ENCODE peak calls at places on chromosome 17, in seven cellular contexts. B is astrocyte of the cerebellum, T is neural progenitor cell, N is heart right ventricle, R is GM12865, G is HepG2, Q is BJ. I is an unnamed sample.
A peak's percentile ranks its signal among the peaks of the same experiment; 100 is the strongest.

GRCh38 chr17:14201087-14201486 is 35.6 kb downstream of the CDRT15 start:
- DNase-seq in B (no peak), T (no peak), N (no peak), R (no peak), G (no peak), Q (peak; percentile 1), I (no peak)

GRCh38 chr17:42783062-42783777 is 2.8 kb downstream of the WNK4 start:
- DNase-seq in B (no peak), T (no peak), N (no peak), R (no peak), G (no peak), Q (no peak), I (peak; percentile 40)

GRCh38 chr17:1143573-1143972 is 36.2 kb downstream of the ABR start:
- DNase-seq in B (no peak), T (peak; percentile 93), N (no peak), R (no peak), G (no peak), Q (no peak), I (no peak)

GRCh38 chr17:10026786-10027046 is 121.6 kb upstream of the RCVRN start:
- DNase-seq in B (no peak), T (no peak), N (no peak), R (no peak), G (no peak), Q (no peak), I (no peak)

GRCh38 chr17:30093463-30094147 is 23.0 kb upstream of the NSRP1 start:
- DNase-seq in B (no peak), T (peak; percentile 79), N (peak; percentile 50), R (peak; percentile 65), G (peak; percentile 49), Q (no peak), I (no peak)

GRCh38 chr17:78375401-78376079 is 2.9 kb upstream of the PGS1 start:
- DNase-seq in B (peak; percentile 89), T (no peak), N (no peak), R (no peak), G (peak; percentile 89), Q (no peak), I (peak; percentile 90)

GRCh38 chr17:79791354-79792123 is 5.3 kb downstream of the CBX8 start:
- DNase-seq in B (no peak), T (peak; percentile 81), N (no peak), R (no peak), G (no peak), Q (no peak), I (no peak)

GRCh38 chr17:32331243-32332040 is 10.5 kb downstream of the C17orf75 start:
- DNase-seq in B (no peak), T (no peak), N (no peak), R (no peak), G (no peak), Q (no peak), I (no peak)

GRCh38 chr17:41521574-41522261 is 3.0 kb upstream of the KRT15 start:
- DNase-seq in B (peak; percentile 27), T (no peak), N (no peak), R (no peak), G (peak; percentile 81), Q (no peak), I (peak; percentile 44)

DNA sequence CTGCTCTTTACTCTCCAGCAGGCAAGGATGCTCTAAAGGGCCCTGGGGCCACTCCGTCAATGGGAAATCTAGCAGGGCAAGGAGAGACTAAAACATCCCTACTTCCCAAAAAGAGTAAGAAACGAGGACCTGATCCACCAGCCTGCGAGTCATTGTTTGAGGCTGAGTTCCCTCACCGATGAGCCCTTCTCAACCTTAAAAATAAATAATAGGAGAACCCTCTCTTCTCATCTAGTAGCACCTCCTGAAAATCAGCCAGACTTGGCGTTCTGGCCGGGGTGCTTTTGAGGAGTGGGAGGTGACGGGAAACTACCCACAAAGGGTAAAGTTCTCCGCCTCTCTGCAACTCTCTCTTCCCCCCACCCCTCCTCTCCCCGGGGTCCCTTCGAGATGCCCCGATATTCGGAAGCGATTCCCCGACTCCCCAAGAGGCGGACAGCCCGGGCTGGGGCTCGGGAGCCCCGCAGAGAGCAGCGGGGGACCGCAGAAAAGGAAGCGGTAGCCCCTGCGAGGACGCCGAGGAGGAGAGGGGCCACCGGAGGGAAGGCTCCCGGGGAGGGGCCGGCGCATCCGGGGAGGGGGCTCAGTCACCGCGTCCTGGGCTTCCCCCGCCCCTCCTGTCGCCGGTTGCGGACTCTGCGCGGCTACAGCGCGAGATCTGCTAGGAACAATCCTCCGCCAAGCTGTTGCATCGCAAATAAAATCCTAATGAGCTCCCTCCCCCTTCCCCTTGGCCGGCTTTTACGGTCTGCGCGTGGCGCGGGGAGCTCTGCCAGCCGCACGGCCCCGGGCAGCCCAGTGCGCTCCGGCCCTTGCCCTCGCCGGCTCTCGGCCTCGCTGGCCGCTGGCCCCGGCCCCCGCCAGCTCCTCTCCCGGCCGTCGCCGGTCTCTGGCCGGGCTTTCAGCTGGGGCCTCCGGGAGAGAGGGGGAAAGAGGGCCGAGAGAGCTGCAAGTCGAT is 1.3 kb downstream of the HOXB9 start:
- DNase-seq in B (no peak), T (peak; percentile 65), N (no peak), R (no peak), G (no peak), Q (no peak), I (no peak)
- H3K4me3 ChIP-seq in B (no peak overlapping the region), T (peak overlapping the region; percentile 7), N (peak overlapping the region; percentile 33), R (no peak overlapping the region), G (no peak overlapping the region), Q (no peak overlapping the region), I (no peak overlapping the region)

DNA sequence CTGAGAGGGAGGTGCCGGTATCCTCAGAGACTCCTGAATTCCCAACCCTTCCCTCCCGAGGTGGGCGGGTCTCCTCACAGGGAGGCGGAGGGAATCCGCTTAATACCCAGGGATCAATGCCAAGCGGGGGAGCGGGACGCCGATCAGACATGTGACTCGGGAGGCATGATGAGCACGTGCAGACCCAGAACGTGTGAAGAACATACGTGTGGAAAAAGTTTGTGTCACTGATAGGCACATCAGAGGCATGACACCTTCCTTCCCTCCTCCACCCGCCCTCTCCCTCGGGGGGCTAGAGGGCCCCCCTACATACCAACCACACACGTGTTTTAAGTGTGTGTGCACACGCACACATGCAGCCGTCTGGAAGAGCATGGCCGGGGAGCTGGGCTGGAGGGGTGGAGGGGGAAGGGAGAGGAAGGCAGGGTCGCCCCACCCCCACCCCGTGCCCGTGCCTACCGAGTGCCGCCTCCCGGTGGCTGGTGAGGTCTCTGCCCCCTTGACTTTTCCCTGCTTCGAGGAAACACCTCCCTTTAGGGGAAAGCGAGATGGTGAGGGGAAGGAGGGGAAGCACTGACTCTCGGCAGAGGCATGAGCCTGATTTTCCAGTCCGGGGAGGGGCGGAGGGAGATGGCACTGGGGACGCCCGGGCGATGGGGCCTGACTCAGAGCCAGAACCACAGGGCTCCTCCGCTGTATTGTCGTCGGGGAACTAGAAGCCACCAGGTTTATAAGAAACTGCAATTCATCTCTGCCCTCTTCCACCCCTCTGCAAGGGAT is 12.1 kb upstream of the TBX21 start:
- DNase-seq in B (no peak), T (peak; percentile 48), N (no peak), R (peak; percentile 64), G (no peak), Q (no peak), I (no peak)
- TF ChIP-seq CTCF in B (no peak), T (no peak), N (no peak), R (no peak), G (peak; percentile 17), Q (no peak), I (no peak)

DNA sequence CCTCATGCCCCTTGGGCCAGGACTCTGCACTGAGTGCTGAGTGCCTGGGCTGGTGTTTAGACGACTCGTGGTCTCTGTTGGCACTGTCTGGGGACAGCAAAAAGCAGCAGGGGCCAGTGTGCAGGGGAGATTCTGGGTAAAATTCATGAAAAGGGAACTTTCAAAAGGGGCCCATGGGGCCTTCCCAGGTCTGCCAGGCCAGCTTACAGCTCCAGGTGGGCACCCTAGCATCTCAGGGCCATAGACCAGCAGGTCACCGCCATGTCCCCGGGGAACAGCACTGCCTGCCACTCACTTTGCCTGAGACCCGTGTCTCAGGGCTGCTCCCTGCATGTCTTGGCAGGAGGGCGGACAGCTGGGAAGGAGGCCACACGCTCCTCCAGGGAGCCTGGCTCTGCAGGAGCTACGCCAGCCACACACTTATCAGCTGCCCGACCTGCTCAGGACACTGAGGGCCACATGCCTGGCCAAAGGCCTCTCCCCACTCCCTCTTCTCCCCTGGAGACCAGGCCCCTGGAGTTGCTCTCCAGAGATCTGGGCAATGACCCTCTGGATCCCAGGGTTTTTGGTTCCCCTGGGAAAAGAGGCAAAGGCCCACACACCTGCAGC is 8.8 kb upstream of the FASN start:
- DNase-seq in B (no peak), T (no peak), N (no peak), R (no peak), G (no peak), Q (no peak), I (no peak)
- H3K4me3 ChIP-seq in B (no peak overlapping the region), T (no peak overlapping the region), N (no peak overlapping the region), R (peak overlapping the region; percentile 53), G (peak overlapping the region; percentile 82), Q (no peak overlapping the region), I (no peak overlapping the region)

GRCh38 chr17:38733315-38734234 is 3.4 kb downstream of the CISD3 start:
- DNase-seq in B (no peak), T (no peak), N (no peak), R (peak; percentile 57), G (peak; percentile 68), Q (no peak), I (no peak)
- TF ChIP-seq CTCF in B (peak; percentile 41), T (peak; percentile 19), N (peak; percentile 30), R (peak; percentile 40), G (peak; percentile 70), Q (peak; percentile 31), I (peak; percentile 14)

GRCh38 chr17:76695059-76695892 is 15.5 kb downstream of the MXRA7 start:
- DNase-seq in B (no peak), T (no peak), N (no peak), R (no peak), G (no peak), Q (no peak), I (no peak)

GRCh38 chr17:76700627-76701470 is 9.9 kb downstream of the MXRA7 start:
- DNase-seq in B (no peak), T (peak; percentile 63), N (peak; percentile 89), R (no peak), G (peak; percentile 86), Q (peak; percentile 70), I (peak; percentile 61)

GRCh38 chr17:76700290-76700626 is 10.5 kb downstream of the MXRA7 start:
- DNase-seq in B (no peak), T (no peak), N (no peak), R (no peak), G (no peak), Q (no peak), I (no peak)

GRCh38 chr17:76696763-76697701 is 13.7 kb downstream of the MXRA7 start:
- DNase-seq in B (no peak), T (no peak), N (peak; percentile 73), R (peak; percentile 85), G (peak; percentile 66), Q (no peak), I (no peak)

DNA sequence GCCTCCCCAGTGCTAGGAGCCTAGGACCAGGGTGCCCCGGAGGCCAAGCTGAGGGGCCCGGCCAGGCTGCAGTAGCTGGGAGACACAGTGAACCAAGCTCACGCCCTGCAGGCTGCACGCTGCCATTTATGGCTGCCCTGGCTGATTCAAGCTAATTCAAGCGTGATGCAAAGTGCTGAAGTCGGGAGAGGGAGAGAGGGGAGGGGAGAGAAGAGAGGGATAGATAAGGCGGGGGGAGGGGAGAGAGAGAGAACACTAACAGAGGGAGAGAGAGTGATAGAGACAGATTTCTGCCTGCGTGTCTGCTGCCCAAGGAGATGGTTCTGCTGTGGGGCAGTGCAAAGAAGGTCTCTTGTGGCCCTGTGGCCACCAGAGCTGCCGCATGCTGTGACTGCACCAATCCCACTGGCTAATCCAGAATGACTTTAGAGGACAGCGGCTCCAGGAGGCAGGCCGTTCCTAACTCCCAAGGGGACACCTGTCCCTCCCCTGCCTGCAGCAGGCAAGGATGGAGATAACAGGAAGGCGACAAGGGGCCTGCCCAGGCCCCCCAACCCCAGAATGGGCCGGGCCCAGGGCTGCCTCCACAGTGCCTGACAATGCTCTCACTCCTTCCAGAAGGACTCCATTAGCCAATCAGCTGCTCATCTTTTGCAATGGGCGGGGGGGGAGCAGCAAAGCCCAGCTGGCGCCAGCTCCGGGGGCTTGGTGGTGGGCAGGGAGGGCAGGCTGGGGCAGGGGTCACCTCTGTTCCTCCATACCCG is 12.9 kb downstream of the MXRA7 start:
- DNase-seq in B (no peak), T (peak; percentile 91), N (no peak), R (no peak), G (no peak), Q (no peak), I (no peak)
- H3K4me3 ChIP-seq in B (no peak overlapping the region), T (peak overlapping the region; percentile 23), N (peak overlapping the region; percentile 5), R (no peak overlapping the region), G (no peak overlapping the region), Q (no peak overlapping the region), I (no peak overlapping the region)

I was measured in AG09309.